ENCODE peak calls at places on chromosome 3, in ten cellular contexts. C, U, D, O, J, L, B, A, E and P are unnamed samples.

GRCh38 chr3:111737056-111737711 is 121.9 kb upstream of the PHLDB2 start:
- DNase-seq in C (peak; percentile 48), U (no peak), D (no peak), O (no peak), J (peak; percentile 34), L (peak; percentile 73), B (peak; percentile 69), A (no peak), E (no peak), P (peak; percentile 68)

GRCh38 chr3:30007668-30008067 is 598.7 kb upstream of the TGFBR2 start:
- DNase-seq in C (no peak), U (no peak), D (no peak), O (no peak), J (no peak), L (no peak), B (no peak), A (no peak), E (no peak), P (no peak)

GRCh38 chr3:64158334-64158733 is 66.9 kb downstream of the PRICKLE2 start:
- DNase-seq in C (no peak), U (no peak), D (no peak), O (peak; percentile 35), J (peak; percentile 63), L (no peak), B (no peak), A (no peak), E (no peak), P (no peak)

GRCh38 chr3:179037361-179037760 is 34.2 kb downstream of the ZMAT3 start:
- DNase-seq in C (peak; percentile 85), U (no peak), D (no peak), O (peak; percentile 70), J (no peak), L (peak; percentile 58), B (no peak), A (no peak), E (peak; percentile 39), P (peak; percentile 85)

GRCh38 chr3:107676469-107677309 is 153.9 kb downstream of the BBX start:
- DNase-seq in C (peak; percentile 51), U (no peak), D (peak; percentile 58), O (peak; percentile 43), J (no peak), L (no peak), B (no peak), A (no peak), E (no peak), P (no peak)

GRCh38 chr3:8147726-8148125 is 353.9 kb upstream of the LMCD1 start:
- DNase-seq in C (no peak), U (no peak), D (no peak), O (no peak), J (no peak), L (no peak), B (no peak), A (no peak), E (no peak), P (no peak)

GRCh38 chr3:195908439-195909293 is at the start of gene TNK2:
- DNase-seq in C (no peak), U (peak; percentile 83), D (peak; percentile 58), O (no peak), J (peak; percentile 47), L (no peak), B (peak; percentile 49), A (no peak), E (no peak), P (no peak)

GRCh38 chr3:160635213-160635612 is 41.7 kb upstream of the ARL14 start:
- DNase-seq in C (no peak), U (no peak), D (no peak), O (no peak), J (no peak), L (no peak), B (no peak), A (no peak), E (no peak), P (no peak)

GRCh38 chr3:28745904-28746617 is 397.4 kb upstream of the AZI2 start:
- DNase-seq in C (peak; percentile 51), U (no peak), D (no peak), O (no peak), J (no peak), L (peak; percentile 38), B (no peak), A (no peak), E (no peak), P (no peak)

GRCh38 chr3:33911525-33912322 is 113.3 kb downstream of the PDCD6IP start:
- DNase-seq in C (peak; percentile 16), U (no peak), D (no peak), O (peak; percentile 65), J (no peak), L (no peak), B (no peak), A (no peak), E (no peak), P (no peak)

GRCh38 chr3:47799733-47800132 is 3.2 kb upstream of the DHX30 start:
- DNase-seq in C (no peak), U (peak; percentile 78), D (peak; percentile 14), O (no peak), J (no peak), L (no peak), B (no peak), A (no peak), E (no peak), P (no peak)

GRCh38 chr3:173977747-173978146 is 580.2 kb downstream of the NLGN1 start:
- DNase-seq in C (no peak), U (no peak), D (no peak), O (peak; percentile 81), J (no peak), L (no peak), B (no peak), A (no peak), E (no peak), P (no peak)

GRCh38 chr3:17678116-17678741 is 64.2 kb downstream of the TBC1D5 start:
- DNase-seq in C (peak; percentile 54), U (no peak), D (no peak), O (peak; percentile 71), J (no peak), L (no peak), B (no peak), A (no peak), E (no peak), P (no peak)

DNA sequence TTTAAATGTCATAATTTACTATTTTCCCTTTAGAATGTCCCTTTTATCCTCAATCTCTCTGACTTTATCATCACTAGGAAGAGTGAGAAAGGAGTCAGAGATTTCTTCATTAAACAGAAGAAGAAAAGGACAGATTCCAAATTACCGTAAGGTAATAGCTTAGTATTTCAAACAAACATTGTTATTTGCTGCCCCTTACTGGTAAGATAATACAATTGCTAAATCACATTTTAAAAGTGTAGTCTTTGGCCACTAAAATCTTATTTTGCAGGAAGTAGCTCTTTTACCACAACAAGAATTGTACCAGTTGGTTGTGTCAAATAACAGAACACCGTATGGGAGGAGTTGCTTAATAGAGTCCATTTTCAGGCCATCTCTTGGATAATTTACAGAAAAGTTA is 53.7 kb downstream of the CGGBP1 start:
- DNase-seq in C (peak; percentile 55), U (no peak), D (peak; percentile 36), O (peak; percentile 14), J (no peak), L (no peak), B (no peak), A (no peak), E (no peak), P (no peak)
- H3K4me3 ChIP-seq in C (no peak overlapping the region), U (no peak overlapping the region), D (no peak overlapping the region), O (no peak overlapping the region), J (no peak overlapping the region), L (no peak overlapping the region), B (no peak overlapping the region), A (no peak overlapping the region), E (no peak overlapping the region), P (no peak overlapping the region)

GRCh38 chr3:20462226-20462625 is 276.2 kb upstream of the SGO1 start:
- DNase-seq in C (peak; percentile 20), U (no peak), D (no peak), O (no peak), J (no peak), L (no peak), B (no peak), A (no peak), E (no peak), P (no peak)

GRCh38 chr3:20462723-20463122 is 276.7 kb upstream of the SGO1 start:
- DNase-seq in C (peak; percentile 36), U (no peak), D (no peak), O (no peak), J (no peak), L (no peak), B (no peak), A (no peak), E (no peak), P (no peak)

DNA sequence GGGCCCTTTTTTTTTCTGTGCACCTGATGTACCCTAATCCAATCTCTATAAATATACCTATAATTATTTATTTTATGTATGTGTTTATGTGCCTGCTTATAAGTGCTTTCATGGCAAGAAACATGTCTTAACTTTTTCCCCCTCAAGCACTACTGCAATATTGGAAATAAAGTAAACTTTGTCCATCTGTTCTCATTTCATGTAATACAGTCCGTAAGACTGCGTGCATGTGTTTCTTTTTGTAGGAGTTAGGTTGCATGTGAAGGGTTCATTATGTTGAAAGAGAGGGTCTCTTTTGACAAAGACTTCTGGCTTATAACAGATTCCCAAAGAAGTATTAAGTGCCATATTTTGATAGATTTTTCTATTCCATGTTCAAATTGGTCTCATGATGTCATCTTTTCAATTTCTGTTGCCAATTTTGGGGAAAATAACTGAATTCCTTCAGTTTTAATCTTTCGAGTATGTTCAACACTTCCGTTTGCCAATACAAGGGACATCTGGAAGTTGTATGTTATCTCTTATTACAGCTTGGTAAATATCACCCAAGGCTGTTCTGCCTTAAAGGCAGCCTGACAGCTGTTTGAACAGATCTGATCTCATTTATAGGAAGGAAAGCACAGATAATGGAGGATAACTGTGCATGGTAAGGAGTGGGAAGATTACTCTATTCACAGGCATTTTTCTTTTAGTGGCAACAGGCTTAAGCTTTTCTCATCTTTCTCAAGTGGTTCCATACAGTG is 273.2 kb upstream of the SGO1 start:
- DNase-seq in C (peak; percentile 38), U (no peak), D (no peak), O (no peak), J (no peak), L (no peak), B (no peak), A (no peak), E (no peak), P (no peak)
- H3K9me3 ChIP-seq in C (no peaks in the 10 kb centered on the region), U (peaks cover 50% of the 10 kb centered on the region), D (no peaks in the 10 kb centered on the region), O (no peaks in the 10 kb centered on the region), J (peaks cover 23% of the 10 kb centered on the region), L (peaks cover 3% of the 10 kb centered on the region), B (no peaks in the 10 kb centered on the region), A (peaks cover 3% of the 10 kb centered on the region), E (no peaks in the 10 kb centered on the region), P (no peaks in the 10 kb centered on the region)

GRCh38 chr3:99013077-99013476 is 111.6 kb upstream of the DCBLD2 start:
- DNase-seq in C (no peak), U (no peak), D (no peak), O (no peak), J (no peak), L (no peak), B (no peak), A (no peak), E (no peak), P (no peak)
- TF ChIP-seq CTCF in C (no peak), U (peak; percentile 42), D (no peak), O (no peak), J (no peak), L (no peak), B (no peak), A (no peak), E (no peak), P (no peak)

DNA sequence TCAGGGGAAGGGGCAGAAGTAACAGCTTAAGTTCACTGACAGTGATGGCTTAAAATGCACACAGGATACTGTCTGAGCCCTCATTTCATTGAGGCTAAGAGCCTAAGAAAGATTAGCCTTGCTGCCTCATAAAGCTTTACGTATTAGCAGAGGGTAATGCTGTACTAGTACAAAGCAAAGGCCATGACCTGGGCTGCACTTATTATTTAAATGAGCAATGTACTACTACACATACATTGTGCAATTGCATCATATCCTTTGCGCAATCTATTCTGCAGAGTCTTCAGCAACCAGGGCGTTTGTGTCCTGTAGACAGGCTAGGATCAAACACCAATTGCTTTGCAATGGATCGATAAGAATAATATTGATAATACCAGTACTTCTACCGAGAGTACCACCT is 221.8 kb downstream of the TPRG1 start:
- DNase-seq in C (peak; percentile 47), U (no peak), D (no peak), O (no peak), J (no peak), L (no peak), B (no peak), A (no peak), E (no peak), P (no peak)
- H3K4me3 ChIP-seq in C (no peak overlapping the region), U (no peak overlapping the region), D (no peak overlapping the region), O (no peak overlapping the region), J (no peak overlapping the region), L (no peak overlapping the region), B (no peak overlapping the region), A (no peak overlapping the region), E (no peak overlapping the region), P (no peak overlapping the region)